ENCODE peak calls at places on chromosomes 3 and 15, in ten cellular contexts. One of them, this sample, is unnamed.

GRCh38 chr3:102936511-102936910 is 501.7 kb downstream of the ZPLD1 start:
- DNase-seq in AG10803: no peak
- DNase-seq in nucleus accumbens: no peak
- DNase-seq in mesendoderm: no peak
- DNase-seq in tibial artery: no peak
- DNase-seq in stimulated activated CD4-positive, alpha-beta T cell treated with anti-CD3 and anti-CD28 coated beads, Interleukin-12 subunit alpha, Interleukin-12 subunit beta, amount 100 ng/mL, for 48 hours: no peak
- DNase-seq in adrenal gland: no peak
- DNase-seq in activated CD8-positive, alpha-beta memory T cell treated with anti-CD3 and anti-CD28 coated beads for 1 hour: no peak
- DNase-seq in CD8-positive, alpha-beta memory T cell: no peak
- DNase-seq in activated B cell treated with CpG ODN at 0.5 μM for 24 hours: no peak
- DNase-seq in this sample: no peak

GRCh38 chr15:79065744-79066376 is 24.7 kb downstream of the RASGRF1 start:
- DNase-seq in AG10803: no peak
- DNase-seq in activated CD8-positive, alpha-beta memory T cell treated with anti-CD3 and anti-CD28 coated beads for 1 hour: no peak
- DNase-seq in stimulated activated CD4-positive, alpha-beta T cell treated with anti-CD3 and anti-CD28 coated beads, Interleukin-12 subunit alpha, Interleukin-12 subunit beta, amount 100 ng/mL, for 48 hours: no peak
- DNase-seq in CD8-positive, alpha-beta memory T cell: no peak
- DNase-seq in tibial artery: no peak
- DNase-seq in nucleus accumbens: no peak
- DNase-seq in mesendoderm: peak
- DNase-seq in adrenal gland: no peak
- DNase-seq in activated B cell treated with CpG ODN at 0.5 μM for 24 hours: no peak
- DNase-seq in this sample: no peak

GRCh38 chr3:76040946-76041345 is 255.6 kb upstream of the ZNF717 start:
- DNase-seq in nucleus accumbens: no peak
- DNase-seq in CD8-positive, alpha-beta memory T cell: no peak
- DNase-seq in stimulated activated CD4-positive, alpha-beta T cell treated with anti-CD3 and anti-CD28 coated beads, Interleukin-12 subunit alpha, Interleukin-12 subunit beta, amount 100 ng/mL, for 48 hours: no peak
- DNase-seq in activated B cell treated with CpG ODN at 0.5 μM for 24 hours: no peak
- DNase-seq in AG10803: peak
- DNase-seq in activated CD8-positive, alpha-beta memory T cell treated with anti-CD3 and anti-CD28 coated beads for 1 hour: no peak
- DNase-seq in mesendoderm: no peak
- DNase-seq in tibial artery: no peak
- DNase-seq in adrenal gland: no peak
- DNase-seq in this sample: no peak

GRCh38 chr3:20038679-20039078 is 1.6 kb upstream of the KAT2B start:
- DNase-seq in tibial artery: no peak
- DNase-seq in mesendoderm: no peak
- DNase-seq in CD8-positive, alpha-beta memory T cell: no peak
- DNase-seq in activated CD8-positive, alpha-beta memory T cell treated with anti-CD3 and anti-CD28 coated beads for 1 hour: no peak
- DNase-seq in adrenal gland: no peak
- DNase-seq in stimulated activated CD4-positive, alpha-beta T cell treated with anti-CD3 and anti-CD28 coated beads, Interleukin-12 subunit alpha, Interleukin-12 subunit beta, amount 100 ng/mL, for 48 hours: no peak
- DNase-seq in AG10803: no peak
- DNase-seq in activated B cell treated with CpG ODN at 0.5 μM for 24 hours: no peak
- DNase-seq in nucleus accumbens: no peak
- DNase-seq in this sample: no peak

GRCh38 chr3:28860307-28860706 is 420.6 kb upstream of the RBMS3 start:
- DNase-seq in stimulated activated CD4-positive, alpha-beta T cell treated with anti-CD3 and anti-CD28 coated beads, Interleukin-12 subunit alpha, Interleukin-12 subunit beta, amount 100 ng/mL, for 48 hours: no peak
- DNase-seq in mesendoderm: no peak
- DNase-seq in nucleus accumbens: no peak
- DNase-seq in activated B cell treated with CpG ODN at 0.5 μM for 24 hours: no peak
- DNase-seq in CD8-positive, alpha-beta memory T cell: no peak
- DNase-seq in activated CD8-positive, alpha-beta memory T cell treated with anti-CD3 and anti-CD28 coated beads for 1 hour: no peak
- DNase-seq in tibial artery: peak
- DNase-seq in adrenal gland: no peak
- DNase-seq in AG10803: peak
- DNase-seq in this sample: no peak

GRCh38 chr15:84669726-84670125 is 11.7 kb upstream of the NMB start:
- DNase-seq in mesendoderm: no peak
- DNase-seq in tibial artery: no peak
- DNase-seq in activated CD8-positive, alpha-beta memory T cell treated with anti-CD3 and anti-CD28 coated beads for 1 hour: no peak
- DNase-seq in CD8-positive, alpha-beta memory T cell: no peak
- DNase-seq in activated B cell treated with CpG ODN at 0.5 μM for 24 hours: no peak
- DNase-seq in adrenal gland: no peak
- DNase-seq in nucleus accumbens: no peak
- DNase-seq in stimulated activated CD4-positive, alpha-beta T cell treated with anti-CD3 and anti-CD28 coated beads, Interleukin-12 subunit alpha, Interleukin-12 subunit beta, amount 100 ng/mL, for 48 hours: peak
- DNase-seq in AG10803: peak
- DNase-seq in this sample: no peak

GRCh38 chr15:101049856-101050646 is 130.9 kb downstream of the LRRK1 start:
- DNase-seq in tibial artery: no peak
- DNase-seq in nucleus accumbens: no peak
- DNase-seq in mesendoderm: no peak
- DNase-seq in adrenal gland: no peak
- DNase-seq in AG10803: no peak
- DNase-seq in activated B cell treated with CpG ODN at 0.5 μM for 24 hours: peak
- DNase-seq in CD8-positive, alpha-beta memory T cell: no peak
- DNase-seq in stimulated activated CD4-positive, alpha-beta T cell treated with anti-CD3 and anti-CD28 coated beads, Interleukin-12 subunit alpha, Interleukin-12 subunit beta, amount 100 ng/mL, for 48 hours: no peak
- DNase-seq in activated CD8-positive, alpha-beta memory T cell treated with anti-CD3 and anti-CD28 coated beads for 1 hour: no peak
- DNase-seq in this sample: no peak

GRCh38 chr15:58690703-58691102 is 58.8 kb downstream of the ADAM10 start:
- DNase-seq in mesendoderm: no peak
- DNase-seq in nucleus accumbens: no peak
- DNase-seq in CD8-positive, alpha-beta memory T cell: no peak
- DNase-seq in AG10803: no peak
- DNase-seq in activated CD8-positive, alpha-beta memory T cell treated with anti-CD3 and anti-CD28 coated beads for 1 hour: no peak
- DNase-seq in adrenal gland: no peak
- DNase-seq in stimulated activated CD4-positive, alpha-beta T cell treated with anti-CD3 and anti-CD28 coated beads, Interleukin-12 subunit alpha, Interleukin-12 subunit beta, amount 100 ng/mL, for 48 hours: no peak
- DNase-seq in activated B cell treated with CpG ODN at 0.5 μM for 24 hours: no peak
- DNase-seq in tibial artery: no peak
- DNase-seq in this sample: no peak

GRCh38 chr3:126019683-126020082 is 50.7 kb downstream of the ROPN1B start:
- DNase-seq in mesendoderm: no peak
- DNase-seq in nucleus accumbens: no peak
- DNase-seq in stimulated activated CD4-positive, alpha-beta T cell treated with anti-CD3 and anti-CD28 coated beads, Interleukin-12 subunit alpha, Interleukin-12 subunit beta, amount 100 ng/mL, for 48 hours: no peak
- DNase-seq in activated CD8-positive, alpha-beta memory T cell treated with anti-CD3 and anti-CD28 coated beads for 1 hour: no peak
- DNase-seq in AG10803: no peak
- DNase-seq in tibial artery: no peak
- DNase-seq in activated B cell treated with CpG ODN at 0.5 μM for 24 hours: no peak
- DNase-seq in adrenal gland: no peak
- DNase-seq in CD8-positive, alpha-beta memory T cell: no peak
- DNase-seq in this sample: no peak

GRCh38 chr3:195878424-195879274 is 29.7 kb downstream of the TNK2 start:
- DNase-seq in tibial artery: no peak
- DNase-seq in CD8-positive, alpha-beta memory T cell: no peak
- DNase-seq in mesendoderm: no peak
- DNase-seq in activated B cell treated with CpG ODN at 0.5 μM for 24 hours: no peak
- DNase-seq in adrenal gland: no peak
- DNase-seq in activated CD8-positive, alpha-beta memory T cell treated with anti-CD3 and anti-CD28 coated beads for 1 hour: no peak
- DNase-seq in stimulated activated CD4-positive, alpha-beta T cell treated with anti-CD3 and anti-CD28 coated beads, Interleukin-12 subunit alpha, Interleukin-12 subunit beta, amount 100 ng/mL, for 48 hours: no peak
- DNase-seq in AG10803: no peak
- DNase-seq in nucleus accumbens: no peak
- DNase-seq in this sample: no peak

GRCh38 chr3:49199244-49199899 is 28.0 kb downstream of the KLHDC8B start:
- DNase-seq in activated B cell treated with CpG ODN at 0.5 μM for 24 hours: no peak
- DNase-seq in activated CD8-positive, alpha-beta memory T cell treated with anti-CD3 and anti-CD28 coated beads for 1 hour: no peak
- DNase-seq in CD8-positive, alpha-beta memory T cell: no peak
- DNase-seq in AG10803: peak
- DNase-seq in nucleus accumbens: no peak
- DNase-seq in stimulated activated CD4-positive, alpha-beta T cell treated with anti-CD3 and anti-CD28 coated beads, Interleukin-12 subunit alpha, Interleukin-12 subunit beta, amount 100 ng/mL, for 48 hours: peak
- DNase-seq in tibial artery: peak
- DNase-seq in adrenal gland: peak
- DNase-seq in mesendoderm: no peak
- DNase-seq in this sample: no peak

GRCh38 chr3:40120067-40120692 is 189.3 kb upstream of the EIF1B start:
- DNase-seq in CD8-positive, alpha-beta memory T cell: no peak
- DNase-seq in nucleus accumbens: no peak
- DNase-seq in stimulated activated CD4-positive, alpha-beta T cell treated with anti-CD3 and anti-CD28 coated beads, Interleukin-12 subunit alpha, Interleukin-12 subunit beta, amount 100 ng/mL, for 48 hours: no peak
- DNase-seq in activated B cell treated with CpG ODN at 0.5 μM for 24 hours: no peak
- DNase-seq in tibial artery: no peak
- DNase-seq in AG10803: no peak
- DNase-seq in mesendoderm: no peak
- DNase-seq in adrenal gland: no peak
- DNase-seq in activated CD8-positive, alpha-beta memory T cell treated with anti-CD3 and anti-CD28 coated beads for 1 hour: no peak
- DNase-seq in this sample: no peak

GRCh38 chr15:74304459-74304858 is 63.0 kb downstream of the CYP11A1 start:
- DNase-seq in nucleus accumbens: no peak
- DNase-seq in AG10803: no peak
- DNase-seq in adrenal gland: no peak
- DNase-seq in activated CD8-positive, alpha-beta memory T cell treated with anti-CD3 and anti-CD28 coated beads for 1 hour: no peak
- DNase-seq in tibial artery: no peak
- DNase-seq in mesendoderm: no peak
- DNase-seq in stimulated activated CD4-positive, alpha-beta T cell treated with anti-CD3 and anti-CD28 coated beads, Interleukin-12 subunit alpha, Interleukin-12 subunit beta, amount 100 ng/mL, for 48 hours: no peak
- DNase-seq in CD8-positive, alpha-beta memory T cell: no peak
- DNase-seq in activated B cell treated with CpG ODN at 0.5 μM for 24 hours: no peak
- DNase-seq in this sample: no peak

GRCh38 chr3:100083209-100083608 is 31.1 kb downstream of the FILIP1L start:
- DNase-seq in nucleus accumbens: no peak
- DNase-seq in activated B cell treated with CpG ODN at 0.5 μM for 24 hours: no peak
- DNase-seq in CD8-positive, alpha-beta memory T cell: no peak
- DNase-seq in activated CD8-positive, alpha-beta memory T cell treated with anti-CD3 and anti-CD28 coated beads for 1 hour: no peak
- DNase-seq in AG10803: no peak
- DNase-seq in tibial artery: no peak
- DNase-seq in mesendoderm: no peak
- DNase-seq in stimulated activated CD4-positive, alpha-beta T cell treated with anti-CD3 and anti-CD28 coated beads, Interleukin-12 subunit alpha, Interleukin-12 subunit beta, amount 100 ng/mL, for 48 hours: no peak
- DNase-seq in adrenal gland: no peak
- DNase-seq in this sample: no peak

GRCh38 chr3:13613343-13614190 is 64.6 kb downstream of the FBLN2 start:
- DNase-seq in activated CD8-positive, alpha-beta memory T cell treated with anti-CD3 and anti-CD28 coated beads for 1 hour: no peak
- DNase-seq in tibial artery: no peak
- DNase-seq in AG10803: no peak
- DNase-seq in mesendoderm: peak
- DNase-seq in activated B cell treated with CpG ODN at 0.5 μM for 24 hours: no peak
- DNase-seq in adrenal gland: no peak
- DNase-seq in nucleus accumbens: no peak
- DNase-seq in CD8-positive, alpha-beta memory T cell: no peak
- DNase-seq in stimulated activated CD4-positive, alpha-beta T cell treated with anti-CD3 and anti-CD28 coated beads, Interleukin-12 subunit alpha, Interleukin-12 subunit beta, amount 100 ng/mL, for 48 hours: no peak
- DNase-seq in this sample: no peak

GRCh38 chr3:11651477-11651876 is 7.8 kb upstream of the VGLL4 start:
- DNase-seq in tibial artery: no peak
- DNase-seq in adrenal gland: no peak
- DNase-seq in nucleus accumbens: no peak
- DNase-seq in AG10803: no peak
- DNase-seq in activated CD8-positive, alpha-beta memory T cell treated with anti-CD3 and anti-CD28 coated beads for 1 hour: no peak
- DNase-seq in CD8-positive, alpha-beta memory T cell: no peak
- DNase-seq in stimulated activated CD4-positive, alpha-beta T cell treated with anti-CD3 and anti-CD28 coated beads, Interleukin-12 subunit alpha, Interleukin-12 subunit beta, amount 100 ng/mL, for 48 hours: no peak
- DNase-seq in activated B cell treated with CpG ODN at 0.5 μM for 24 hours: no peak
- DNase-seq in mesendoderm: no peak
- DNase-seq in this sample: no peak

GRCh38 chr3:171640520-171641412 is 169.5 kb downstream of the PLD1 start:
- DNase-seq in activated B cell treated with CpG ODN at 0.5 μM for 24 hours: no peak
- DNase-seq in activated CD8-positive, alpha-beta memory T cell treated with anti-CD3 and anti-CD28 coated beads for 1 hour: no peak
- DNase-seq in CD8-positive, alpha-beta memory T cell: no peak
- DNase-seq in mesendoderm: peak
- DNase-seq in tibial artery: no peak
- DNase-seq in AG10803: peak
- DNase-seq in nucleus accumbens: no peak
- DNase-seq in stimulated activated CD4-positive, alpha-beta T cell treated with anti-CD3 and anti-CD28 coated beads, Interleukin-12 subunit alpha, Interleukin-12 subunit beta, amount 100 ng/mL, for 48 hours: no peak
- DNase-seq in adrenal gland: no peak
- DNase-seq in this sample: peak

GRCh38 chr3:29373016-29373690 is 92.3 kb downstream of the RBMS3 start:
- DNase-seq in AG10803: peak
- DNase-seq in stimulated activated CD4-positive, alpha-beta T cell treated with anti-CD3 and anti-CD28 coated beads, Interleukin-12 subunit alpha, Interleukin-12 subunit beta, amount 100 ng/mL, for 48 hours: no peak
- DNase-seq in nucleus accumbens: no peak
- DNase-seq in activated B cell treated with CpG ODN at 0.5 μM for 24 hours: no peak
- DNase-seq in activated CD8-positive, alpha-beta memory T cell treated with anti-CD3 and anti-CD28 coated beads for 1 hour: no peak
- DNase-seq in mesendoderm: no peak
- DNase-seq in tibial artery: no peak
- DNase-seq in CD8-positive, alpha-beta memory T cell: no peak
- DNase-seq in adrenal gland: no peak
- DNase-seq in this sample: no peak

GRCh38 chr3:99108508-99108907 is 207.0 kb upstream of the DCBLD2 start:
- DNase-seq in adrenal gland: no peak
- DNase-seq in CD8-positive, alpha-beta memory T cell: no peak
- DNase-seq in activated CD8-positive, alpha-beta memory T cell treated with anti-CD3 and anti-CD28 coated beads for 1 hour: no peak
- DNase-seq in tibial artery: no peak
- DNase-seq in stimulated activated CD4-positive, alpha-beta T cell treated with anti-CD3 and anti-CD28 coated beads, Interleukin-12 subunit alpha, Interleukin-12 subunit beta, amount 100 ng/mL, for 48 hours: no peak
- DNase-seq in nucleus accumbens: no peak
- DNase-seq in activated B cell treated with CpG ODN at 0.5 μM for 24 hours: no peak
- DNase-seq in mesendoderm: no peak
- DNase-seq in AG10803: peak
- DNase-seq in this sample: no peak

This sample was measured in neural progenitor cell.